ENCODE peak calls at places on chromosomes 6 and 20, in eight cellular contexts. R, D, U, C, Q, W, P and S are unnamed samples. For H3K4me1, the result is how much of the 10 kb centered on the place peaks cover.

GRCh38 chr20:35491823-35492222 is 36.4 kb downstream of the CEP250 start:
- DNase-seq in R (no peak), D (no peak), U (no peak), C (no peak), Q (no peak), W (no peak), P (peak), S (no peak)

GRCh38 chr20:54361485-54361884 is 113.9 kb upstream of the DOK5 start:
- DNase-seq in R (no peak), D (no peak), U (no peak), C (no peak), Q (no peak), W (no peak), P (no peak), S (no peak)

GRCh38 chr6:35906499-35906846 is 14.4 kb downstream of the SRPK1 start:
- DNase-seq in R (no peak), D (no peak), U (no peak), C (no peak), Q (no peak), W (no peak), P (peak), S (no peak)

GRCh38 chr6:116015983-116016382 is 44.7 kb downstream of the FRK start:
- DNase-seq in R (no peak), D (no peak), U (no peak), C (no peak), Q (no peak), W (no peak), P (no peak), S (no peak)

GRCh38 chr6:14217728-14218637 is 100.4 kb downstream of the CD83 start:
- DNase-seq in R (no peak), D (no peak), U (no peak), C (no peak), Q (no peak), W (no peak), P (peak), S (peak)

GRCh38 chr20:35871311-35871771 is 83.0 kb downstream of the SCAND1 start:
- DNase-seq in R (no peak), D (no peak), U (peak), C (peak), Q (no peak), W (no peak), P (peak), S (no peak)

GRCh38 chr6:134550604-134551003 is 232.7 kb upstream of the SGK1 start:
- DNase-seq in R (no peak), D (no peak), U (peak), C (peak), Q (no peak), W (no peak), P (peak), S (no peak)

GRCh38 chr20:56414842-56415765 is 3.0 kb downstream of the CASS4 start:
- DNase-seq in R (no peak), D (peak), U (peak), C (no peak), Q (no peak), W (peak), P (peak), S (no peak)

GRCh38 chr6:28542440-28543293 is 17.0 kb downstream of the GPX5 start:
- DNase-seq in R (no peak), D (peak), U (peak), C (peak), Q (no peak), W (peak), P (peak), S (peak)

GRCh38 chr6:50264995-50265571 is 215.4 kb upstream of the DEFB112 start:
- DNase-seq in R (no peak), D (no peak), U (peak), C (no peak), Q (no peak), W (no peak), P (no peak), S (no peak)

GRCh38 chr20:49701313-49701731 is 12.4 kb downstream of the B4GALT5 start:
- DNase-seq in R (no peak), D (peak), U (peak), C (peak), Q (no peak), W (no peak), P (peak), S (no peak)

GRCh38 chr6:57267586-57268293 is 45.6 kb upstream of the RAB23 start:
- DNase-seq in R (no peak), D (peak), U (peak), C (peak), Q (no peak), W (peak), P (peak), S (no peak)

GRCh38 chr6:55052846-55053245 is 121.5 kb upstream of the HCRTR2 start:
- DNase-seq in R (no peak), D (no peak), U (no peak), C (no peak), Q (no peak), W (no peak), P (peak), S (no peak)

GRCh38 chr20:5041433-5041832 is 40.1 kb upstream of the SLC23A2 start:
- DNase-seq in R (no peak), D (no peak), U (peak), C (no peak), Q (no peak), W (no peak), P (no peak), S (no peak)

GRCh38 chr6:25921525-25922203 is 8.8 kb downstream of the SLC17A2 start:
- DNase-seq in R (no peak), D (no peak), U (no peak), C (no peak), Q (no peak), W (no peak), P (no peak), S (no peak)

GRCh38 chr6:115551510-115551909 is 509.2 kb downstream of the FRK start:
- DNase-seq in R (no peak), D (no peak), U (peak), C (no peak), Q (no peak), W (no peak), P (no peak), S (no peak)

GRCh38 chr6:90938116-90938515 is 351.2 kb upstream of the MAP3K7 start:
- DNase-seq in R (no peak), D (no peak), U (peak), C (no peak), Q (no peak), W (no peak), P (no peak), S (no peak)

GRCh38 chr20:12808006-12808567 is 200.7 kb upstream of the SPTLC3 start:
- DNase-seq in R (no peak), D (no peak), U (no peak), C (no peak), Q (no peak), W (no peak), P (no peak), S (no peak)

GRCh38 chr20:17608701-17609497 is 39.0 kb downstream of the DSTN start:
- DNase-seq in R (no peak), D (no peak), U (no peak), C (no peak), Q (no peak), W (no peak), P (no peak), S (no peak)

GRCh38 chr6:140779341-140779740 is 1353.4 kb upstream of the GJE1 start:
- DNase-seq in R (no peak), D (no peak), U (peak), C (no peak), Q (no peak), W (no peak), P (peak), S (no peak)

GRCh38 chr20:21397341-21398108 is at the start of gene NKX2-4:
- DNase-seq in R (no peak), D (no peak), U (no peak), C (no peak), Q (no peak), W (no peak), P (no peak), S (no peak)

GRCh38 chr6:45275358-45275757 is 52.8 kb upstream of the RUNX2 start:
- DNase-seq in R (no peak), D (no peak), U (no peak), C (no peak), Q (no peak), W (no peak), P (no peak), S (no peak)

GRCh38 chr6:26159417-26160273 is 72.4 kb downstream of the HFE start:
- DNase-seq in R (no peak), D (no peak), U (peak), C (peak), Q (no peak), W (no peak), P (no peak), S (no peak)

GRCh38 chr20:34628026-34628425 is 48.9 kb downstream of the PIGU start:
- DNase-seq in R (no peak), D (no peak), U (no peak), C (peak), Q (no peak), W (no peak), P (peak), S (no peak)

GRCh38 chr6:104789770-104790190 is 69.9 kb downstream of the HACE1 start:
- DNase-seq in R (no peak), D (peak), U (peak), C (peak), Q (no peak), W (peak), P (peak), S (no peak)

GRCh38 chr6:168305863-168306262 is 13.7 kb downstream of the DACT2 start:
- DNase-seq in R (no peak), D (no peak), U (no peak), C (no peak), Q (no peak), W (no peak), P (no peak), S (no peak)

GRCh38 chr6:68059894-68060293 is 575.2 kb upstream of the ADGRB3 start:
- DNase-seq in R (no peak), D (no peak), U (peak), C (no peak), Q (no peak), W (no peak), P (no peak), S (no peak)

GRCh38 chr6:150579611-150580010 is 20.1 kb upstream of the PLEKHG1 start:
- DNase-seq in R (no peak), D (no peak), U (no peak), C (no peak), Q (no peak), W (no peak), P (no peak), S (no peak)

GRCh38 chr6:13395272-13396237 is 67.2 kb upstream of the TBC1D7 start:
- DNase-seq in R (peak), D (no peak), U (peak), C (peak), Q (no peak), W (peak), P (peak), S (no peak)

GRCh38 chr20:56428388-56428787 is 16.3 kb downstream of the CASS4 start:
- DNase-seq in R (no peak), D (no peak), U (no peak), C (no peak), Q (no peak), W (no peak), P (no peak), S (no peak)

GRCh38 chr6:17300637-17301036 is 19.5 kb downstream of the RBM24 start:
- DNase-seq in R (no peak), D (no peak), U (no peak), C (no peak), Q (no peak), W (no peak), P (no peak), S (no peak)

GRCh38 chr6:123016431-123017110 is 20.5 kb downstream of the CLVS2 start:
- DNase-seq in R (no peak), D (no peak), U (no peak), C (no peak), Q (no peak), W (no peak), P (no peak), S (no peak)

GRCh38 chr6:35725721-35726438 is 11.0 kb upstream of the ARMC12 start:
- DNase-seq in R (peak), D (no peak), U (peak), C (peak), Q (peak), W (no peak), P (no peak), S (peak)

GRCh38 chr6:163710552-163710951 is 296.0 kb downstream of the QKI start:
- DNase-seq in R (no peak), D (no peak), U (no peak), C (no peak), Q (no peak), W (peak), P (no peak), S (no peak)

GRCh38 chr6:163708459-163708858 is 293.9 kb downstream of the QKI start:
- DNase-seq in R (no peak), D (no peak), U (no peak), C (no peak), Q (no peak), W (no peak), P (no peak), S (peak)

GRCh38 chr6:163711071-163711470 is 296.6 kb downstream of the QKI start:
- DNase-seq in R (no peak), D (no peak), U (no peak), C (no peak), Q (no peak), W (no peak), P (no peak), S (no peak)

GRCh38 chr6:163709255-163709654 is 294.7 kb downstream of the QKI start:
- DNase-seq in R (no peak), D (no peak), U (no peak), C (no peak), Q (no peak), W (no peak), P (no peak), S (no peak)

DNA sequence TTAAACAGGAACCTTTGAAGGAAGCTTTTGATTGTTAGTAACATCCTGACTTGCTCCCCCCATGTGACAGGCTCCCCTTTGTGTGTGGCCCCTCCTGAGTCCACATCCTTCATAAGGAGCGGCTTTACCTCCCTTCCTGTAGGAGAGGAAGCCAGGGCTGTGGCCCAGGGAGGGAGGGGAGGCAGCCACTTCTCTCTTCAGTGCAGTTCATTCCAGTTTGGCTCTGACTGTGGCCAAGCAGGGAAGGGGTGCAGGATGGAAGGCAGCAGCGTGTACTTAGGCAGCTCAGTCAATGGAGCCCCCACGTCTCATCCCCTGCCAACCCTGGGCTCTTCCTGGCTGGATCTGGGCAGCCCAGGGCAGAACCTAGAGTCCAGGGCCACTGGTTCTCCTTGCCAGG is 295.2 kb downstream of the QKI start:
- DNase-seq in R (no peak), D (no peak), U (no peak), C (no peak), Q (no peak), W (no peak), P (no peak), S (no peak)
- H3K4me1 ChIP-seq in R (half or more), D (under half), U (under half), C (under half), Q (under half), W (under half), P (under half), S (half or more)

DNA sequence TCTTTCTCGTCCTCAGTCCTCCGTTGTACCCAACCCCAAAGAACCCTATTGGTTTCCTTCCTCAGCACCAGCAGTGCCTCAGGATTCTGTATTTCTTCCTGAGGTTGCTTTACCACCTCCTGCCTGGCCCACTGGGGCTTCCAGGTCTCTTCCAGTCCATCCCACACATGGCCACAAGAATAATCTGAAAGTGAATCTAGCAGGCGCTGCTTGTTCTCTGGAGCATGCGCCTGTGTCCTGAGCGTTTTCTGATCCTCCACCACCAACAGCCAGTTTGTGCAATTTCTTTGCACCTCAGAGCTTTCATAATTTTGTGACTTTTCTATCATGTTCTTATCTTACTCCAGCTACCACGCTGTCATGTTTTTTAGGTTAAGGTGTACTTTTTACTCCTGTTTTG is 11.6 kb upstream of the HSP90AB1 start:
- DNase-seq in R (no peak), D (no peak), U (no peak), C (no peak), Q (no peak), W (no peak), P (no peak), S (no peak)
- H3K27ac ChIP-seq in R (peak), D (no peak), U (no peak), C (peak), Q (peak), W (no peak), P (no peak), S (peak)

GRCh38 chr6:16239090-16239797 is 857 bp downstream of the GMPR start:
- DNase-seq in R (peak), D (no peak), U (peak), C (no peak), Q (no peak), W (peak), P (peak), S (peak)
- TF ChIP-seq CTCF in R (peak), D (no peak), U (peak), C (no peak), Q (no peak), W (peak), P (peak), S (peak)

GRCh38 chr6:142883011-142883410 is 62.0 kb downstream of the HIVEP2 start:
- DNase-seq in R (no peak), D (no peak), U (no peak), C (no peak), Q (no peak), W (no peak), P (peak), S (no peak)
- H3K4me1 ChIP-seq in R (half or more), D (half or more), U (under half), C (under half), Q (under half), W (under half), P (under half), S (under half)

GRCh38 chr20:59836768-59837167 is 96.7 kb downstream of the SYCP2 start:
- DNase-seq in R (no peak), D (no peak), U (no peak), C (no peak), Q (no peak), W (no peak), P (no peak), S (no peak)
- H3K27ac ChIP-seq in R (no peak), D (no peak), U (no peak), C (no peak), Q (no peak), W (no peak), P (no peak), S (no peak)

GRCh38 chr6:22326500-22326899 is 29.7 kb upstream of the PRL start:
- DNase-seq in R (no peak), D (no peak), U (no peak), C (no peak), Q (no peak), W (no peak), P (no peak), S (no peak)

GRCh38 chr6:22325481-22325880 is 28.6 kb upstream of the PRL start:
- DNase-seq in R (no peak), D (no peak), U (peak), C (no peak), Q (no peak), W (no peak), P (no peak), S (no peak)

GRCh38 chr6:22330941-22331340 is 34.1 kb upstream of the PRL start:
- DNase-seq in R (no peak), D (no peak), U (no peak), C (no peak), Q (no peak), W (no peak), P (no peak), S (no peak)

GRCh38 chr6:22327881-22328280 is 31.0 kb upstream of the PRL start:
- DNase-seq in R (no peak), D (no peak), U (no peak), C (no peak), Q (no peak), W (no peak), P (no peak), S (no peak)

DNA sequence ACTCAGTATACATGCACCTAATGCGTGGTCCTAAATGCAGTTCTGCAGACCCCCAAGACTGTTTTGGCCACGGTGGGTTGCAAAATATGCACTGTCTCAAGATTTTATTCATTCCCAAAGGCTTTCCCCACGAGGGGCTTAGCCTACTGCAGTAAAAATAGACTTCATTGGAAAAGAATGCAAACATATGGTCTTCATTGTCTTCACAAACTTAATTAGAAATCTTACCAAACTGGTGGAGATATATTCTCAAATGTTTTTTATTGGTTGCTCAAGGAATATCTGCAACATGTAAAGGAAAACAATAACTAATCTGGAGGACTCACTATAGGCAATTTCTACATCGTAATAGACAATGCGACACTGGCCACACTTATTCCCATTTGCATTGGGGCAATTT is 31.7 kb upstream of the PRL start:
- DNase-seq in R (no peak), D (no peak), U (no peak), C (no peak), Q (no peak), W (no peak), P (no peak), S (no peak)
- TF ChIP-seq CTCF in R (no peak), D (no peak), U (no peak), C (no peak), Q (no peak), W (no peak), P (no peak), S (no peak)

GRCh38 chr6:37321516-37321915 is 32.3 kb upstream of the RNF8 start:
- DNase-seq in R (no peak), D (no peak), U (no peak), C (no peak), Q (no peak), W (no peak), P (no peak), S (no peak)

GRCh38 chr6:37319856-37320255 is 33.9 kb upstream of the RNF8 start:
- DNase-seq in R (no peak), D (no peak), U (peak), C (no peak), Q (no peak), W (no peak), P (peak), S (no peak)

GRCh38 chr6:37320649-37321048 is 33.1 kb upstream of the RNF8 start:
- DNase-seq in R (no peak), D (no peak), U (no peak), C (no peak), Q (no peak), W (no peak), P (no peak), S (no peak)

GRCh38 chr6:37319156-37319555 is 34.6 kb upstream of the RNF8 start:
- DNase-seq in R (no peak), D (no peak), U (no peak), C (no peak), Q (no peak), W (no peak), P (no peak), S (no peak)

DNA sequence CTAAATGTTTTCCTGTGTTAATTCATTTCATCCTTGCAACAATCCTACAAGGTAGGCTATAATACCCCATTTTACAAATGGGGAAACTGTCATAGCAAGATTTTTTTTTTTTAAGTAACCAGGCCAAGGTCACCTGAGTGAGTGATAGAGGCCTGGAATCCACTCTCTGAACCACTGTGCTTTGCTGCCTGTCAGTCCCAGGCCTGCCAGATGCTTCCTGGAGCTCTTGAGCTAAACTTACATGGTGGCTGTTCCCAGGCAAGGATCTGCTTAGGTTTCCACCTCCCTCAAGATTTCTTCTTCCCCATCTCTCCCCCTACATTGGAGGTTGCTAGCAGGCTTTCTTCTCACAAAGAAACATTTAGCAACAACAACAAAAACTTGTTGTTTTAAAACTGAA is 32.7 kb upstream of the RNF8 start:
- DNase-seq in R (no peak), D (no peak), U (no peak), C (no peak), Q (no peak), W (no peak), P (no peak), S (no peak)
- H3K4me1 ChIP-seq in R (under half), D (under half), U (under half), C (under half), Q (under half), W (under half), P (under half), S (under half)

GRCh38 chr6:31560697-31561058 is 11.4 kb upstream of the LTA start:
- DNase-seq in R (no peak), D (no peak), U (no peak), C (no peak), Q (no peak), W (no peak), P (no peak), S (no peak)
- H3K27ac ChIP-seq in R (peak), D (no peak), U (no peak), C (peak), Q (peak), W (peak), P (no peak), S (peak)

GRCh38 chr6:4125933-4126864 is 9.2 kb downstream of the ECI2 start:
- DNase-seq in R (no peak), D (no peak), U (peak), C (peak), Q (no peak), W (peak), P (peak), S (no peak)
- TF ChIP-seq CTCF in R (peak), D (no peak), U (peak), C (peak), Q (no peak), W (peak), P (peak), S (no peak)